ENCODE peak calls at places on chromosomes 13 and 19, in six cellular contexts. O is fibroblast of lung, X is Calu3, N is foreskin fibroblast, P is fibroblast of mammary gland, W is left ventricle myocardium inferior. L is an unnamed sample.

GRCh38 chr13:47859129-47859528 is 141.9 kb downstream of the SUCLA2 start:
- DNase-seq in O (no peak), X (no peak), N (peak), P (peak), W (no peak), L (peak)

GRCh38 chr19:38515906-38516305 is 82.4 kb downstream of the RYR1 start:
- DNase-seq in O (no peak), X (no peak), N (no peak), P (no peak), W (no peak), L (no peak)

GRCh38 chr13:24684600-24684998 is 4.4 kb downstream of the ATP12A start:
- DNase-seq in O (no peak), X (no peak), N (no peak), P (peak), W (no peak), L (peak)

GRCh38 chr13:106596287-106596937 is 28.5 kb upstream of the ARGLU1 start:
- DNase-seq in O (no peak), X (no peak), N (no peak), P (no peak), W (no peak), L (no peak)

GRCh38 chr13:97360610-97361009 is 73.4 kb upstream of the RAP2A start:
- DNase-seq in O (no peak), X (no peak), N (no peak), P (no peak), W (no peak), L (no peak)

GRCh38 chr13:59038824-59039223 is 1124.9 kb downstream of the DIAPH3 start:
- DNase-seq in O (peak), X (no peak), N (no peak), P (no peak), W (no peak), L (peak)

GRCh38 chr13:110885966-110886365 is 28.9 kb downstream of the ANKRD10 start:
- DNase-seq in O (no peak), X (no peak), N (no peak), P (no peak), W (no peak), L (no peak)

GRCh38 chr13:32881074-32881791 is 135.0 kb upstream of the KL start:
- DNase-seq in O (peak), X (no peak), N (peak), P (peak), W (no peak), L (peak)

GRCh38 chr13:93529961-93530360 is 303.4 kb downstream of the GPC6 start:
- DNase-seq in O (peak), X (no peak), N (peak), P (peak), W (no peak), L (no peak)

GRCh38 chr13:24267283-24267682 is 42.1 kb upstream of the C1QTNF9 start:
- DNase-seq in O (no peak), X (no peak), N (no peak), P (peak), W (no peak), L (no peak)

GRCh38 chr13:40813662-40814454 is 24.4 kb downstream of the SLC25A15 start:
- DNase-seq in O (peak), X (no peak), N (peak), P (peak), W (no peak), L (no peak)

GRCh38 chr19:3249408-3249807 is 24.9 kb downstream of the CELF5 start:
- DNase-seq in O (no peak), X (peak), N (no peak), P (no peak), W (no peak), L (no peak)

GRCh38 chr13:30569901-30570576 is 47.7 kb upstream of the USPL1 start:
- DNase-seq in O (peak), X (no peak), N (peak), P (peak), W (no peak), L (peak)

GRCh38 chr13:25300861-25301346 is 521 bp upstream of the NUP58 start:
- DNase-seq in O (no peak), X (peak), N (peak), P (peak), W (peak), L (no peak)

GRCh38 chr19:39212377-39212742 is 8.3 kb upstream of the SYCN start:
- DNase-seq in O (peak), X (peak), N (no peak), P (peak), W (peak), L (no peak)

GRCh38 chr13:87677334-87678234 is 6.4 kb downstream of the SLITRK5 start:
- DNase-seq in O (peak), X (no peak), N (no peak), P (no peak), W (no peak), L (no peak)

GRCh38 chr13:58144616-58145015 is 513.1 kb downstream of the PCDH17 start:
- DNase-seq in O (no peak), X (no peak), N (no peak), P (no peak), W (no peak), L (no peak)

GRCh38 chr13:43200736-43201135 is 177.3 kb downstream of the DNAJC15 start:
- DNase-seq in O (no peak), X (no peak), N (no peak), P (no peak), W (no peak), L (no peak)

GRCh38 chr13:21359855-21360254 is 99.2 kb downstream of the ZDHHC20 start:
- DNase-seq in O (no peak), X (no peak), N (no peak), P (no peak), W (no peak), L (no peak)

GRCh38 chr13:51444922-51445321 is 7.9 kb downstream of the INTS6 start:
- DNase-seq in O (peak), X (no peak), N (peak), P (peak), W (no peak), L (no peak)

GRCh38 chr13:30480292-30480947 is 14.7 kb upstream of the HMGB1 start:
- DNase-seq in O (no peak), X (no peak), N (no peak), P (no peak), W (no peak), L (no peak)

GRCh38 chr13:89053418-89053817 is 1382.2 kb downstream of the SLITRK5 start:
- DNase-seq in O (no peak), X (no peak), N (no peak), P (no peak), W (no peak), L (no peak)

GRCh38 chr19:46731007-46731501 is 14.1 kb upstream of the PRKD2 start:
- DNase-seq in O (peak), X (peak), N (peak), P (peak), W (no peak), L (peak)

GRCh38 chr13:40794414-40795368 is 5.3 kb downstream of the SLC25A15 start:
- DNase-seq in O (no peak), X (no peak), N (no peak), P (no peak), W (no peak), L (no peak)

GRCh38 chr13:109743706-109744453 is 42.5 kb downstream of the IRS2 start:
- DNase-seq in O (peak), X (peak), N (peak), P (peak), W (no peak), L (no peak)

GRCh38 chr19:45498411-45499195 is at the start of gene PPM1N:
- DNase-seq in O (no peak), X (peak), N (no peak), P (no peak), W (no peak), L (no peak)

GRCh38 chr19:3459322-3459881 is 20.9 kb downstream of the SMIM24 start:
- DNase-seq in O (peak), X (no peak), N (peak), P (peak), W (peak), L (peak)

GRCh38 chr13:107680115-107680514 is 535.2 kb downstream of the LIG4 start:
- DNase-seq in O (peak), X (no peak), N (no peak), P (peak), W (no peak), L (no peak)

GRCh38 chr19:29393915-29394460 is 131.8 kb upstream of the VSTM2B start:
- DNase-seq in O (no peak), X (no peak), N (no peak), P (no peak), W (no peak), L (no peak)
- TF ChIP-seq CTCF in O (no peak), X (no peak), N (no peak), P (no peak), W (no peak), L (no peak)

DNA sequence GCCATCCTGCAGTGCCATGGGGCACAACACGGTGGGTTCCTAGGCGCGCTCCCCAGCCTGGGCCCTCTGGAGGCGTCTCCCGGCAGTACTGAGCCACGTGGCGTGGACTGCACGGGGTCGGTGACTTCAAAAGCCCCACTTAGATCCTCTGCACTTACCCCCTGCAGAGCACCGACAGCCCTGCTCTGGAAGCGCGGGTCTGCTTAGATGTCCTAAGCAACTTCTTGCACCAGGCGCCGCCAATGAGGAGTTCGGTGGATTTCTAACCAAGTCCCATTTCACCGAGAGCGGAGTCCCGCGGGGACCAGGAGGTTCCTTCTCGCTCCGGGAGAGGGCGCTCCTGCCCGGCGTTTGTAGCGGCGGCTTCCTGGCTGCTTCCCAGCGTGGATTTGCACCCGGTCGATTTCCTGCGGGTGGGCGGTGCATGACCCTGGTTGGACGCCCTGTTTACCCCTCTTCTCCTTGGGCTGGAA is 25.2 kb upstream of the ZNF845 start:
- DNase-seq in O (peak), X (no peak), N (peak), P (peak), W (peak), L (no peak)
- TF ChIP-seq CTCF in O (peak), X (no peak), N (peak), P (peak), W (peak), L (no peak)

DNA sequence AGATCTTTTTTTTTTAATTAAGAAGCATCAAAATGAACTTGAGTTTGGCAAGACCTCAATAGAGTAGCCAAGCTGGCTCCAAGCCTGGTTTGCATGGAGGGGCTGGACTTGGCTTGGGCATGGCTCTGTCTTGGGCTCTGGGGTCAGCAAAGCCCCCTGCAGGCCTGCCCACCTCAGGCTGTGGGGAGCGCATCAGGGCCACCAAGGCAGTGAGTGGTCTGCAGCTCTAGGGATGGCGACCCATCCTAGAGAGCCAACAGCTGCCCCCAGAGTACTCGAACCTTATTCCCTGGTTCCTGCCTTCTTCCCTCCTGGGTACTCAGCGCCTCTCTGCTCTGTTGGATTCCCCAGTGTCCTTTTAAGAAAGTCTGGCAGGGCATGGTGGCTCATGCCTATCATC is 5.4 kb upstream of the CHST8 start:
- DNase-seq in O (no peak), X (no peak), N (no peak), P (no peak), W (no peak), L (no peak)
- TF ChIP-seq CTCF in O (no peak), X (no peak), N (no peak), P (no peak), W (no peak), L (no peak)

GRCh38 chr13:71758823-71759222 is 108.2 kb downstream of the DACH1 start:
- DNase-seq in O (no peak), X (no peak), N (no peak), P (no peak), W (no peak), L (no peak)

GRCh38 chr13:71760226-71760591 is 106.8 kb downstream of the DACH1 start:
- DNase-seq in O (no peak), X (no peak), N (no peak), P (no peak), W (no peak), L (no peak)

GRCh38 chr13:71751074-71751473 is 115.9 kb downstream of the DACH1 start:
- DNase-seq in O (peak), X (no peak), N (no peak), P (no peak), W (no peak), L (no peak)

GRCh38 chr13:71759506-71760225 is 107.3 kb downstream of the DACH1 start:
- DNase-seq in O (peak), X (peak), N (no peak), P (no peak), W (no peak), L (no peak)

GRCh38 chr13:71754407-71754974 is 112.5 kb downstream of the DACH1 start:
- DNase-seq in O (peak), X (no peak), N (no peak), P (no peak), W (no peak), L (no peak)
- TF ChIP-seq CTCF in O (peak), X (no peak), N (no peak), P (no peak), W (peak), L (no peak)

GRCh38 chr13:100273576-100273975 is 184.7 kb downstream of the PCCA start:
- DNase-seq in O (no peak), X (no peak), N (no peak), P (no peak), W (no peak), L (no peak)
- TF ChIP-seq CTCF in O (no peak), X (no peak), N (no peak), P (no peak), W (no peak), L (no peak)

GRCh38 chr19:1447565-1447903 is 2.4 kb upstream of the APC2 start:
- DNase-seq in O (no peak), X (no peak), N (no peak), P (no peak), W (no peak), L (no peak)

GRCh38 chr19:1445932-1446712 is 3.8 kb upstream of the APC2 start:
- DNase-seq in O (no peak), X (peak), N (no peak), P (no peak), W (no peak), L (no peak)

GRCh38 chr19:1446713-1447564 is 3.0 kb upstream of the APC2 start:
- DNase-seq in O (no peak), X (no peak), N (no peak), P (no peak), W (no peak), L (no peak)

GRCh38 chr19:1447944-1448343 is 2.0 kb upstream of the APC2 start:
- DNase-seq in O (no peak), X (no peak), N (no peak), P (no peak), W (no peak), L (no peak)

GRCh38 chr19:1445185-1445931 is 4.6 kb upstream of the APC2 start:
- DNase-seq in O (peak), X (peak), N (no peak), P (peak), W (peak), L (no peak)
- TF ChIP-seq CTCF in O (peak), X (peak), N (peak), P (peak), W (peak), L (peak)

GRCh38 chr13:98447130-98447529 is 129.8 kb downstream of the STK24 start:
- DNase-seq in O (no peak), X (no peak), N (no peak), P (no peak), W (no peak), L (no peak)

GRCh38 chr13:98448642-98448928 is 128.3 kb downstream of the STK24 start:
- DNase-seq in O (no peak), X (no peak), N (no peak), P (no peak), W (no peak), L (no peak)

GRCh38 chr13:98449273-98449672 is 127.6 kb downstream of the STK24 start:
- DNase-seq in O (no peak), X (no peak), N (no peak), P (no peak), W (no peak), L (no peak)

GRCh38 chr13:98446234-98446621 is 130.7 kb downstream of the STK24 start:
- DNase-seq in O (no peak), X (no peak), N (no peak), P (no peak), W (no peak), L (no peak)

GRCh38 chr13:98447881-98448641 is 128.8 kb downstream of the STK24 start:
- DNase-seq in O (peak), X (no peak), N (no peak), P (peak), W (peak), L (no peak)
- TF ChIP-seq CTCF in O (peak), X (no peak), N (peak), P (peak), W (peak), L (peak)

GRCh38 chr19:1175020-1175419 is 952 bp upstream of the SBNO2 start:
- DNase-seq in O (no peak), X (no peak), N (no peak), P (no peak), W (no peak), L (no peak)

GRCh38 chr19:1173160-1173844 is 766 bp downstream of the SBNO2 start:
- DNase-seq in O (no peak), X (no peak), N (no peak), P (no peak), W (no peak), L (no peak)

GRCh38 chr19:1181606-1182005 is 7.5 kb upstream of the SBNO2 start:
- DNase-seq in O (no peak), X (peak), N (no peak), P (no peak), W (no peak), L (no peak)

GRCh38 chr19:1173845-1174809 is at the start of gene SBNO2:
- DNase-seq in O (peak), X (peak), N (peak), P (peak), W (peak), L (peak)

DNA sequence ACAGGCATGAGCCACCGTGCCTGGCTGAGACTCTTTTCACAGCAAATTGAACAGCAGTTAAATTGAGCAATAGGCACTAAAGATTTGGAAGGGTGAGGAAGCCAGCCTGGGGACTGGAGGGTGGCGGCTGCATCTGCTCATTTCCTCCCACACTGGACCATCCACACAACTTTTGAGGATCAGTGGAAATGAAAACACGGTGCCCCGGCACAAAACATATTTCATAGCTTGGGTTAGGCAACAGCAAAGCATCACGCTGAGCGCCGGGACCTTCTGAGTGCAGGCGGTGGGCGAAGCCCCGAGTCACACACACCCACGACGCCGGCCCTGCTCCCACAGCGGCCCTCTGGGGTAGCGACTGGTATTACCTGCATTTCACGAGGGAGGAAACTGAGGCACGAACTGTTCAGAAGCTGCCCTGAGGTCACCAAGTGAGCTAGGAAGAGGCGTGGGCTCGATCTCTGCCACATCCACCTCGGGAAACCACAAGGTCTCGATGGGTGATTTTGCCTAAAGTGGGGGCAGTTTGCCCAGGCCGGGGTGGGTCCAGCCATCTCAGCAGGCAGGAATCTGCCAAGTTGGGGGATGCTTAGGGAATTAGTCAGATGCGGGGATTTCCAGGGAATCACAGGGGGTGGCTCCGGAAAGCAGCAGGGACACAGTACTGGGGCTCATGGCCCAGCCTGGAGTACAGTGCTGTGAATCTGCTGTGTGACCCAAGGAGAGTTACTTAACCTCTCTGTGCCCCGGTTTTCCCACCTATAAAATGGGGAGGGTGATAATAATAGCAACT is 3.5 kb upstream of the SBNO2 start:
- DNase-seq in O (peak), X (peak), N (peak), P (peak), W (no peak), L (peak)
- TF ChIP-seq CTCF in O (peak), X (no peak), N (peak), P (peak), W (no peak), L (peak)

GRCh38 chr19:1622541-1622940 is 17.3 kb upstream of the UQCR11 start:
- DNase-seq in O (no peak), X (no peak), N (no peak), P (no peak), W (no peak), L (no peak)

GRCh38 chr19:1621021-1621420 is 15.8 kb upstream of the UQCR11 start:
- DNase-seq in O (no peak), X (no peak), N (no peak), P (no peak), W (no peak), L (no peak)

GRCh38 chr19:1622007-1622406 is 16.7 kb upstream of the UQCR11 start:
- DNase-seq in O (no peak), X (no peak), N (no peak), P (no peak), W (no peak), L (no peak)

GRCh38 chr19:1619703-1620102 is 14.4 kb upstream of the UQCR11 start:
- DNase-seq in O (no peak), X (no peak), N (no peak), P (no peak), W (no peak), L (no peak)

GRCh38 chr19:1621574-1621973 is 16.3 kb upstream of the UQCR11 start:
- DNase-seq in O (no peak), X (no peak), N (no peak), P (no peak), W (no peak), L (no peak)
- TF ChIP-seq CTCF in O (no peak), X (no peak), N (no peak), P (no peak), W (no peak), L (no peak)

GRCh38 chr13:35727881-35728280 is 251.4 kb upstream of the MAB21L1 start:
- DNase-seq in O (no peak), X (no peak), N (no peak), P (no peak), W (no peak), L (no peak)
- TF ChIP-seq CTCF in O (no peak), X (no peak), N (no peak), P (no peak), W (no peak), L (no peak)